ENCODE peak calls at places on chromosomes 3 and 15, in four cellular contexts. P is left ventricle myocardium inferior, T is uterus, B is HFF-Myc. A is an unnamed sample.

GRCh38 chr3:152258448-152259302 is 10.1 kb upstream of the MBNL1 start:
- DNase-seq in P (peak; percentile 26), B (peak; percentile 84), T (peak; percentile 73), A (peak; percentile 95)

GRCh38 chr15:82129144-82129692 is 83.4 kb upstream of the MEX3B start:
- DNase-seq in T (no peak), P (no peak), B (no peak), A (no peak)

GRCh38 chr15:101310163-101310480 is 15.1 kb upstream of the SNRPA1 start:
- DNase-seq in B (no peak), P (no peak), T (peak; percentile 3), A (no peak)

GRCh38 chr15:80607288-80607980 is 87.7 kb upstream of the ABHD17C start:
- DNase-seq in P (no peak), B (no peak), T (no peak), A (no peak)

GRCh38 chr15:82680200-82681102 is 29.2 kb downstream of the AP3B2 start:
- DNase-seq in P (no peak), T (no peak), B (no peak), A (no peak)

GRCh38 chr15:46277994-46278885 is 643.4 kb downstream of the SQOR start:
- DNase-seq in T (no peak), B (no peak), P (no peak), A (no peak)

GRCh38 chr3:2334921-2335320 is 236.3 kb downstream of the CNTN4 start:
- DNase-seq in P (no peak), B (no peak), T (no peak), A (no peak)

GRCh38 chr3:149512073-149512782 is 37.7 kb downstream of the TM4SF4 start:
- DNase-seq in B (no peak), P (peak; percentile 45), T (peak; percentile 69), A (no peak)

GRCh38 chr15:45279024-45279697 is 27.1 kb downstream of the SLC28A2 start:
- DNase-seq in T (peak; percentile 97), B (peak; percentile 86), P (peak; percentile 97), A (peak; percentile 80)

GRCh38 chr15:70142072-70142321 is 44.3 kb upstream of the TLE3 start:
- DNase-seq in B (no peak), T (no peak), P (no peak), A (no peak)

GRCh38 chr3:10312866-10313265 is 8.0 kb downstream of the SEC13 start:
- DNase-seq in P (no peak), T (no peak), B (no peak), A (no peak)

GRCh38 chr15:66883322-66883911 is 181.4 kb downstream of the SMAD6 start:
- DNase-seq in T (peak; percentile 94), P (peak; percentile 90), B (peak; percentile 99), A (peak; percentile 100)

GRCh38 chr3:64164309-64164708 is 61.0 kb downstream of the PRICKLE2 start:
- DNase-seq in P (no peak), B (no peak), T (no peak), A (no peak)

GRCh38 chr15:101451886-101452285 is 37.6 kb downstream of the PCSK6 start:
- DNase-seq in B (no peak), T (no peak), P (no peak), A (no peak)

GRCh38 chr3:39278616-39278935 is 1.3 kb downstream of the CX3CR1 start:
- DNase-seq in P (no peak), T (no peak), B (no peak), A (no peak)

GRCh38 chr3:59503441-59503840 is 453.6 kb upstream of the CFAP20DC start:
- DNase-seq in T (no peak), P (no peak), B (no peak), A (no peak)

GRCh38 chr15:77030042-77030927 is 35.4 kb downstream of the PSTPIP1 start:
- DNase-seq in B (no peak), T (peak; percentile 9), P (no peak), A (no peak)

GRCh38 chr15:68345481-68345880 is 67.9 kb downstream of the FEM1B start:
- DNase-seq in B (no peak), T (no peak), P (no peak), A (no peak)

GRCh38 chr3:150748648-150749047 is 14.3 kb downstream of the SIAH2 start:
- DNase-seq in T (no peak), P (no peak), B (no peak), A (no peak)

GRCh38 chr3:7106635-7107034 is 245.7 kb downstream of the GRM7 start:
- DNase-seq in B (no peak), T (no peak), P (no peak), A (no peak)

GRCh38 chr15:99944131-99944530 is 210.9 kb upstream of the LYSMD4 start:
- DNase-seq in T (no peak), B (no peak), P (no peak), A (no peak)

GRCh38 chr3:108202080-108202479 is 20.1 kb downstream of the IFT57 start:
- DNase-seq in T (no peak), B (no peak), P (no peak), A (no peak)

GRCh38 chr15:61839541-61839940 is 220.7 kb downstream of the VPS13C start:
- DNase-seq in P (no peak), T (no peak), B (no peak), A (peak; percentile 12)

GRCh38 chr3:134650431-134651346 is at the start of gene KY:
- DNase-seq in B (no peak), P (peak; percentile 59), T (peak; percentile 51), A (no peak)

GRCh38 chr3:170741756-170742530 is 128.1 kb downstream of the RPL22L1 start:
- DNase-seq in P (no peak), T (no peak), B (peak; percentile 86), A (no peak)

GRCh38 chr15:38252481-38253311 is at the start of gene SPRED1:
- DNase-seq in T (peak; percentile 69), B (no peak), P (peak; percentile 82), A (no peak)

GRCh38 chr15:38255690-38256089 is 3.1 kb downstream of the SPRED1 start:
- DNase-seq in B (no peak), T (no peak), P (no peak), A (no peak)

GRCh38 chr15:38254065-38254883 is 1.6 kb downstream of the SPRED1 start:
- DNase-seq in T (peak; percentile 35), P (no peak), B (no peak), A (no peak)

GRCh38 chr15:38251726-38252480 is 733 bp upstream of the SPRED1 start:
- DNase-seq in B (peak; percentile 96), T (peak; percentile 92), P (peak; percentile 93), A (peak; percentile 98)

GRCh38 chr15:38253448-38253847 is 812 bp downstream of the SPRED1 start:
- DNase-seq in T (no peak), B (peak; percentile 60), P (no peak), A (no peak)
- H3K4me3 ChIP-seq in T (peak overlapping the region; percentile 89), B (peak overlapping the region; percentile 93), P (peak overlapping the region; percentile 91), A (peak overlapping the region; percentile 91)

DNA sequence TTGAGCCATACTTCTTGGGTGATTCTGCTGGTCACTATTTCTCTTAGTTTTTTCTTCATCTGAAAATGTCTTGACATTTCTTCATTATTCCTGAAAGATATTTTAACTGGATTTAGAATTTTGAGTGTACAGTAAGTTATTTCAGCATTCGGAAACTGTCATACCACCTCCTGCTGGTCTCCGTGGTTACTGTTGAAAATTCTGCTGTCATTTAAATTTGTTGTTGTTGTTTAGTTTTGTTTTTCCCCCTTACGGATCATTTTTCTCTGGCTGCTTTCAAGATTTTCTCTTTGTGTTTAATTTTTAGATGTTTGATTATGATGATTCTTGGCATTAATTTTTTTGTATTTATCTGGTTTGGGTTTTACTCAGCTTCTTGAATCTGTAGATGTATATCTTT is 100.5 kb downstream of the CHRNA7 start:
- DNase-seq in B (no peak), T (no peak), P (no peak), A (no peak)
- TF ChIP-seq CTCF in B (no peak), T (no peak), P (no peak), A (no peak)

GRCh38 chr3:50266808-50267207 is 2.1 kb upstream of the SEMA3B start:
- DNase-seq in B (no peak), T (no peak), P (no peak), A (no peak)
- H3K4me3 ChIP-seq in B (no peak overlapping the region), T (peak overlapping the region; percentile 44), P (peak overlapping the region; percentile 70), A (peak overlapping the region; percentile 57)

DNA sequence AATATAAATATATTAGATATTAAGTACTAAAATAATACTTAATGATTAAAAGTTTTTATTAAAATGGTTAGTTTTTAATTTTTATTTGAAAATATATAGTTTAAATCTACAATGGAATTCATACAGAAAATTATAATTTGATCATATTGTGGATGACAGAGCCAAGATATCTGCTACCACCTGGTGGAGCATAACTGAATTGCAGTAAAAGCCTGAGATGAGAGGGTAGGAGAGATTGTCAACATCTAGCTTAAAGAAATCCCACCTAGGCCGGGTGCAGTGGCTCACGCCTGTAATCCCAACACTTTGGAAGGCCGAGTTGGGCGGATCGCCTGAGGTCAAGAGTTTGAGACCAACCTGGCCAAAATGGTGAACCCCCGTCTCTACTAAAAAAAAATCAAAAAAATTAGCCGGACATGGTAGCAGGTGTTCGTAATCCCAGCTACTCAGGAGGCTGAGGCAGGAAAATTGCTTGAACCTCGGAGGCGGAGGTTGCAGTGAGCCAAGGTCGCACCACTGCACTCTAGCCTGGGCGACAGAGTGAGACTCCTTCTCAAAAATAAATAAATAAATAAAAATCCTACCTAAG is 25.1 kb upstream of the CSTA start:
- DNase-seq in B (peak; percentile 6), T (no peak), P (no peak), A (no peak)
- TF ChIP-seq CTCF in B (peak; percentile 65), T (no peak), P (peak; percentile 37), A (no peak)

DNA sequence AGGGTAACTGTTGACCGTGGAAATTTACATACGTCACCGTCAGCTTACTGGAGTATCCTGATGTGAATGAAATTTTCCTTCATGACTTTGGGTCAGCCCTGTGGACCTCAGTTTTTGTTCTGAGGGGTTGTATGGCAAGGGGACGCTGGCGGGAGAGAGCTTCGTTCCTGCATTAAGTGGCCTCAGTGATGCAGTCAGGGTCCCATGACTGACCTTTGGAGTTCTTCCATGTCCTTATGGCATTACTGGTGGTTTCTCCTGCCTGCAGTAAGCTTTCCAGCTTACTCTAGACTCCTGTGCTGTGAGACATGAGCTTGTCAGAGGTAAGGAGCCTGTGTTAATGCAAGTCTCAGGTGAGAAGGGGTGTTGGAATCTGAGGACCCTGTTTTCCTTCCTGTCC is 1.8 kb downstream of the CD276 start:
- DNase-seq in P (no peak), B (no peak), T (no peak), A (no peak)
- H3K4me3 ChIP-seq in P (peak overlapping the region; percentile 92), B (peak overlapping the region; percentile 86), T (peak overlapping the region; percentile 6), A (peak overlapping the region; percentile 85)

DNA sequence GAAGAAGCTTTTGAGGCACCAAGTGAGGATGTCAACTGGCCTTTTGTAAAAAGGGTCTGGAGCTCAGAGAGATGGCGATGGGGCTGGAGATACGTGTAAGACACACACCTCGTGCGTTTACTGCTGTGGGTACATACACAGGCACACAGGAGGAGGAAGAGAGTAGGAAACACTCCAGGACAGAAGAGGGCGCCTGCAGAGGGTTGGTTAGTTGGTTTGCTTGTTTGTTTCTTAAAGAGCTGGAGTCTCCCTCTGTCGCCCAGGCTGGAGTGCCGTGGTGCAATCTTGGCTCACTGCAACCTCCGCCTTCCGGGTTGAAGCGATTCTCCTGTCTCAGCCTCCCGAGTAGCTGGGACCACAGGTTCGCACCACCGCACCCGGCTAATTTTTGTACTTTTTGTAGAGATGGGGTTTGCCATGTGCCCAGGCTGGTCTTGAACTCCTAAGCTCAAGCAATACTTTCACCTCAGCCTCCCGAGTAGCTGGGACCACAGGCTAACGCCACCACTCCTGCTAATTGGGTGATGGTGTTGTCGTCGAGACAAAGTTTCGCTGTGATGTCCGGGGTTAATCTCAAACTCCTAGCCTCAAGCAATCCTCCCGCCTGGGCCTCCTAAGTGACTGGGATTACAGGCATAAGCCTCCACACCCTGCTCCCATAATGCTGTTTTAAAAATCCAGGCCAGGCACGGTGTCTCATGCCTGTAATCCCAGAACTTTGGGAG is 1.2 kb upstream of the PRR20G start:
- DNase-seq in B (no peak), P (no peak), T (no peak), A (no peak)
- TF ChIP-seq CTCF in B (no peak), P (no peak), T (no peak), A (no peak)